ENCODE peak calls at places on chromosome 20, in nine cellular contexts. I is epithelial cell of esophagus; D is GM12892; K is ELR; A is activated gamma-delta T cell; F is NCI-H187 treated with DMSO at 0.1 percent for 48 hours; S is mesothelial cell of epicardium; J is CD8-positive, alpha-beta T cell; X is WTC11. U is an unnamed sample.

GRCh38 chr20:22927537-22927936 is 107.6 kb upstream of the SSTR4 start:
- DNase-seq in I (no peak), D (no peak), K (no peak), A (no peak), F (no peak), S (no peak), J (no peak), X (no peak), U (no peak)

GRCh38 chr20:24838551-24839530 is 110.2 kb upstream of the CST7 start:
- DNase-seq in I (peak; percentile 23), D (no peak), K (peak; percentile 63), A (no peak), F (no peak), S (no peak), J (no peak), X (no peak), U (no peak)

GRCh38 chr20:11218035-11218680 is 544.4 kb upstream of the JAG1 start:
- DNase-seq in I (no peak), D (no peak), K (no peak), A (no peak), F (no peak), S (no peak), J (no peak), X (no peak), U (no peak)

GRCh38 chr20:56875803-56876202 is 246.7 kb downstream of the TFAP2C start:
- DNase-seq in I (no peak), D (no peak), K (no peak), A (no peak), F (no peak), S (no peak), J (no peak), X (no peak), U (no peak)

GRCh38 chr20:25126630-25127029 is 44.7 kb upstream of the VSX1 start:
- DNase-seq in I (no peak), D (no peak), K (no peak), A (no peak), F (no peak), S (no peak), J (no peak), X (no peak), U (no peak)

GRCh38 chr20:6740096-6740495 is 27.4 kb upstream of the BMP2 start:
- DNase-seq in I (no peak), D (no peak), K (no peak), A (no peak), F (no peak), S (no peak), J (no peak), X (no peak), U (no peak)

GRCh38 chr20:35368616-35369423 is 43.0 kb downstream of the UQCC1 start:
- DNase-seq in I (no peak), D (no peak), K (no peak), A (no peak), F (no peak), S (no peak), J (no peak), X (peak; percentile 14), U (no peak)

GRCh38 chr20:46897471-46897870 is 2.8 kb downstream of the EYA2 start:
- DNase-seq in I (no peak), D (no peak), K (no peak), A (no peak), F (no peak), S (no peak), J (no peak), X (no peak), U (no peak)

GRCh38 chr20:16542477-16542876 is 30.8 kb downstream of the KIF16B start:
- DNase-seq in I (no peak), D (no peak), K (no peak), A (no peak), F (no peak), S (no peak), J (no peak), X (no peak), U (no peak)

GRCh38 chr20:19602660-19603389 is 155.2 kb upstream of the RIN2 start:
- DNase-seq in I (no peak), D (no peak), K (no peak), A (no peak), F (no peak), S (no peak), J (no peak), X (no peak), U (no peak)

GRCh38 chr20:37973059-37973910 is 60.0 kb downstream of the TTI1 start:
- DNase-seq in I (no peak), D (no peak), K (no peak), A (no peak), F (no peak), S (no peak), J (no peak), X (no peak), U (no peak)

GRCh38 chr20:25044660-25045342 is 13.1 kb downstream of the ACSS1 start:
- DNase-seq in I (no peak), D (no peak), K (no peak), A (no peak), F (no peak), S (no peak), J (no peak), X (no peak), U (no peak)

GRCh38 chr20:2283706-2284423 is 11.9 kb upstream of the TGM3 start:
- DNase-seq in I (peak; percentile 85), D (no peak), K (peak; percentile 57), A (no peak), F (no peak), S (no peak), J (no peak), X (no peak), U (no peak)

GRCh38 chr20:24970743-24971142 is 21.7 kb downstream of the CST7 start:
- DNase-seq in I (no peak), D (no peak), K (no peak), A (no peak), F (no peak), S (no peak), J (no peak), X (no peak), U (no peak)

GRCh38 chr20:23139524-23139923 is 53.4 kb upstream of the CD93 start:
- DNase-seq in I (peak; percentile 97), D (no peak), K (no peak), A (no peak), F (no peak), S (no peak), J (no peak), X (no peak), U (no peak)

GRCh38 chr20:35514371-35514960 is 15.0 kb downstream of the C20orf173 start:
- DNase-seq in I (no peak), D (no peak), K (no peak), A (no peak), F (no peak), S (no peak), J (no peak), X (no peak), U (no peak)

GRCh38 chr20:9617940-9618339 is 103.5 kb downstream of the LAMP5 start:
- DNase-seq in I (peak; percentile 78), D (no peak), K (peak; percentile 50), A (no peak), F (peak; percentile 5), S (no peak), J (no peak), X (peak; percentile 43), U (peak; percentile 33)

GRCh38 chr20:13348301-13349239 is 127.5 kb downstream of the ISM1 start:
- DNase-seq in I (no peak), D (no peak), K (peak; percentile 8), A (no peak), F (no peak), S (no peak), J (no peak), X (no peak), U (no peak)

GRCh38 chr20:59006167-59006863 is 739 bp downstream of the CTSZ start:
- DNase-seq in I (no peak), D (no peak), K (peak; percentile 62), A (no peak), F (no peak), S (no peak), J (no peak), X (no peak), U (peak; percentile 45)

GRCh38 chr20:26324177-26324576 is 627.5 kb upstream of the ZNF337 start:
- DNase-seq in I (no peak), D (no peak), K (no peak), A (no peak), F (no peak), S (no peak), J (no peak), X (no peak), U (no peak)

GRCh38 chr20:51156041-51156795 is 133.3 kb upstream of the KCNG1 start:
- DNase-seq in I (no peak), D (no peak), K (no peak), A (no peak), F (no peak), S (no peak), J (no peak), X (no peak), U (peak; percentile 39)

GRCh38 chr20:47544852-47545251 is 43.2 kb downstream of the NCOA3 start:
- DNase-seq in I (no peak), D (no peak), K (no peak), A (no peak), F (no peak), S (no peak), J (no peak), X (no peak), U (no peak)

GRCh38 chr20:8435251-8436035 is 303.4 kb downstream of the PLCB1 start:
- DNase-seq in I (no peak), D (no peak), K (peak; percentile 3), A (no peak), F (no peak), S (no peak), J (no peak), X (no peak), U (no peak)

GRCh38 chr20:31570735-31571617 is 34.1 kb upstream of the ID1 start:
- DNase-seq in I (no peak), D (no peak), K (peak; percentile 91), A (no peak), F (no peak), S (no peak), J (no peak), X (no peak), U (no peak)

GRCh38 chr20:23528867-23529431 is 38.0 kb downstream of the CST8 start:
- DNase-seq in I (peak; percentile 75), D (no peak), K (peak; percentile 23), A (no peak), F (no peak), S (no peak), J (no peak), X (no peak), U (no peak)

GRCh38 chr20:57768519-57768918 is 58.7 kb upstream of the PMEPA1 start:
- DNase-seq in I (no peak), D (no peak), K (no peak), A (no peak), F (no peak), S (no peak), J (no peak), X (no peak), U (no peak)

GRCh38 chr20:8756410-8756809 is 312.5 kb upstream of the PLCB4 start:
- DNase-seq in I (peak; percentile 70), D (no peak), K (peak; percentile 95), A (no peak), F (no peak), S (no peak), J (no peak), X (no peak), U (peak; percentile 92)

GRCh38 chr20:57560554-57561355 is at the start of gene PCK1:
- DNase-seq in I (no peak), D (no peak), K (peak; percentile 7), A (no peak), F (no peak), S (no peak), J (no peak), X (no peak), U (no peak)

GRCh38 chr20:50916257-50916656 is 15.0 kb downstream of the ADNP start:
- DNase-seq in I (peak; percentile 91), D (no peak), K (peak; percentile 82), A (no peak), F (no peak), S (no peak), J (no peak), X (no peak), U (peak; percentile 75)

GRCh38 chr20:2845607-2846006 is 5.1 kb downstream of the VPS16 start:
- DNase-seq in I (no peak), D (no peak), K (no peak), A (no peak), F (no peak), S (no peak), J (no peak), X (no peak), U (no peak)

GRCh38 chr20:57501461-57502330 is 23.2 kb downstream of the CTCFL start:
- DNase-seq in I (no peak), D (no peak), K (peak; percentile 81), A (no peak), F (no peak), S (peak; percentile 51), J (no peak), X (no peak), U (no peak)